ENCODE peak calls at places on chromosomes 13 and 19, in ten cellular contexts. U is EH; Q is stimulated activated CD4-positive, alpha-beta T cell treated with anti-CD3 and anti-CD28 coated beads, Interleukin-2, amount 100 ng/mL, for 24 hours; L is CD8-positive, alpha-beta memory T cell; X is GM23338; W is posterior vena cava; B is activated CD8-positive, alpha-beta memory T cell treated with anti-CD3 and anti-CD28 coated beads, Interleukin-2, amount 50 U/mL, for 4 hours; G is NCI-H1436; A is omental fat pad; T is CD4-positive, alpha-beta memory T cell. K is an unnamed sample.

GRCh38 chr19:42540071-42540553 is 11.8 kb upstream of the CEACAM1 start:
- DNase-seq in U (peak), Q (no peak), L (no peak), X (peak), W (no peak), B (no peak), G (no peak), A (no peak), T (no peak), K (peak)

GRCh38 chr13:32829676-32830091 is 186.5 kb upstream of the KL start:
- DNase-seq in U (peak), Q (no peak), L (no peak), X (no peak), W (no peak), B (no peak), G (no peak), A (no peak), T (no peak), K (no peak)

GRCh38 chr13:30487075-30487470 is 21.3 kb upstream of the HMGB1 start:
- DNase-seq in U (no peak), Q (no peak), L (no peak), X (no peak), W (no peak), B (no peak), G (no peak), A (no peak), T (no peak), K (no peak)

GRCh38 chr19:40523322-40524047 is 53.2 kb upstream of the SHKBP1 start:
- DNase-seq in U (peak), Q (peak), L (no peak), X (peak), W (no peak), B (peak), G (peak), A (no peak), T (peak), K (peak)

GRCh38 chr13:98142427-98143156 is at the start of gene FARP1:
- DNase-seq in U (peak), Q (peak), L (no peak), X (peak), W (peak), B (no peak), G (peak), A (no peak), T (peak), K (peak)

GRCh38 chr13:74251778-74252519 is 117.7 kb upstream of the KLF12 start:
- DNase-seq in U (peak), Q (no peak), L (no peak), X (no peak), W (no peak), B (no peak), G (no peak), A (no peak), T (no peak), K (no peak)

GRCh38 chr13:27919299-27919933 is 384 bp upstream of the PDX1 start:
- DNase-seq in U (no peak), Q (no peak), L (no peak), X (no peak), W (no peak), B (no peak), G (no peak), A (no peak), T (no peak), K (no peak)

GRCh38 chr13:111043575-111043982 is 71.5 kb upstream of the ARHGEF7 start:
- DNase-seq in U (peak), Q (no peak), L (no peak), X (no peak), W (no peak), B (no peak), G (no peak), A (no peak), T (no peak), K (no peak)

GRCh38 chr13:101231751-101232428 is 184.4 kb downstream of the NALCN start:
- DNase-seq in U (peak), Q (no peak), L (no peak), X (no peak), W (no peak), B (no peak), G (no peak), A (no peak), T (no peak), K (no peak)

GRCh38 chr19:46950526-46951235 is 69.0 kb upstream of the NPAS1 start:
- DNase-seq in U (no peak), Q (no peak), L (no peak), X (no peak), W (no peak), B (no peak), G (no peak), A (no peak), T (no peak), K (peak)

GRCh38 chr19:58204566-58204965 is 21.7 kb downstream of the ZNF274 start:
- DNase-seq in U (no peak), Q (no peak), L (no peak), X (no peak), W (no peak), B (no peak), G (no peak), A (no peak), T (no peak), K (no peak)

GRCh38 chr19:31438401-31439269 is 89.4 kb upstream of the TSHZ3 start:
- DNase-seq in U (no peak), Q (no peak), L (no peak), X (no peak), W (no peak), B (no peak), G (no peak), A (no peak), T (no peak), K (no peak)

GRCh38 chr13:46810440-46810839 is 13.5 kb upstream of the ESD start:
- DNase-seq in U (peak), Q (no peak), L (no peak), X (no peak), W (no peak), B (no peak), G (no peak), A (no peak), T (no peak), K (no peak)

GRCh38 chr19:46350758-46351159 is 3.9 kb downstream of the PPP5C start:
- DNase-seq in U (no peak), Q (peak), L (no peak), X (no peak), W (peak), B (peak), G (no peak), A (no peak), T (peak), K (no peak)

GRCh38 chr19:45769821-45770191 is 754 bp upstream of the SIX5 start:
- DNase-seq in U (no peak), Q (peak), L (peak), X (peak), W (peak), B (no peak), G (no peak), A (no peak), T (peak), K (peak)

GRCh38 chr19:408441-409005 is 424 bp downstream of the C2CD4C start:
- DNase-seq in U (no peak), Q (no peak), L (no peak), X (no peak), W (peak), B (peak), G (peak), A (no peak), T (no peak), K (peak)

GRCh38 chr13:24287748-24288287 is 21.6 kb upstream of the C1QTNF9 start:
- DNase-seq in U (no peak), Q (no peak), L (no peak), X (no peak), W (no peak), B (no peak), G (no peak), A (no peak), T (no peak), K (no peak)

GRCh38 chr19:7982651-7983099 is 22.8 kb downstream of the ELAVL1 start:
- DNase-seq in U (no peak), Q (no peak), L (no peak), X (no peak), W (no peak), B (no peak), G (no peak), A (no peak), T (no peak), K (peak)

GRCh38 chr13:100667894-100668293 is 6.7 kb downstream of the TMTC4 start:
- DNase-seq in U (no peak), Q (no peak), L (no peak), X (no peak), W (no peak), B (no peak), G (no peak), A (no peak), T (no peak), K (peak)

GRCh38 chr19:34217952-34218817 is 36.2 kb upstream of the GARRE1 start:
- DNase-seq in U (peak), Q (peak), L (peak), X (no peak), W (no peak), B (peak), G (peak), A (no peak), T (peak), K (no peak)

GRCh38 chr13:89925107-89925506 is 1422.4 kb upstream of the MIR17HG start:
- DNase-seq in U (no peak), Q (no peak), L (no peak), X (peak), W (no peak), B (no peak), G (peak), A (no peak), T (no peak), K (peak)

GRCh38 chr19:15631817-15632216 is 8.9 kb upstream of the CYP4F3 start:
- DNase-seq in U (peak), Q (no peak), L (no peak), X (peak), W (no peak), B (peak), G (no peak), A (no peak), T (peak), K (peak)

GRCh38 chr19:13004273-13004672 is 9.0 kb downstream of the NFIX start:
- DNase-seq in U (no peak), Q (no peak), L (no peak), X (no peak), W (no peak), B (no peak), G (no peak), A (no peak), T (no peak), K (no peak)

GRCh38 chr13:112722433-112723250 is 32.8 kb downstream of the ATP11A start:
- DNase-seq in U (peak), Q (no peak), L (no peak), X (peak), W (peak), B (no peak), G (no peak), A (no peak), T (no peak), K (no peak)

GRCh38 chr19:3325451-3325850 is 40.9 kb upstream of the NFIC start:
- DNase-seq in U (no peak), Q (no peak), L (no peak), X (no peak), W (no peak), B (no peak), G (no peak), A (no peak), T (no peak), K (no peak)

GRCh38 chr19:43525836-43526771 is 897 bp downstream of the ETHE1 start:
- DNase-seq in U (peak), Q (peak), L (no peak), X (peak), W (peak), B (no peak), G (no peak), A (no peak), T (no peak), K (peak)

GRCh38 chr13:46040763-46041162 is 11.8 kb downstream of the ZC3H13 start:
- DNase-seq in U (no peak), Q (no peak), L (no peak), X (no peak), W (no peak), B (no peak), G (no peak), A (no peak), T (no peak), K (no peak)

GRCh38 chr13:30140973-30141372 is 166.4 kb downstream of the KATNAL1 start:
- DNase-seq in U (no peak), Q (no peak), L (no peak), X (no peak), W (peak), B (no peak), G (no peak), A (no peak), T (no peak), K (no peak)

GRCh38 chr13:45047394-45048328 is 58.3 kb downstream of the GPALPP1 start:
- DNase-seq in U (peak), Q (peak), L (peak), X (peak), W (peak), B (peak), G (peak), A (peak), T (peak), K (peak)

GRCh38 chr13:112627161-112627560 is 39.2 kb upstream of the TUBGCP3 start:
- DNase-seq in U (no peak), Q (no peak), L (no peak), X (no peak), W (no peak), B (no peak), G (no peak), A (no peak), T (no peak), K (no peak)